ENCODE peak calls at places on chromosome 2, in six cellular contexts. O is NCI-H446 treated with DMSO at 0.1 percent for 48 hours, J is hepatic stellate cell, D is neuronal stem cell, Q is skeletal muscle cell, A is AG09319. M is an unnamed sample.

GRCh38 chr2:120612931-120613330 is 122.7 kb upstream of the GLI2 start:
- DNase-seq in O (no peak), Q (no peak), A (no peak), J (no peak), D (no peak), M (no peak)

GRCh38 chr2:55169915-55170314 is 62.2 kb downstream of the CLHC1 start:
- DNase-seq in Q (no peak), A (no peak), J (no peak), O (no peak), D (no peak), M (no peak)

GRCh38 chr2:231905026-231905425 is 21.2 kb downstream of the NPPC start:
- DNase-seq in A (no peak), O (no peak), D (no peak), J (no peak), Q (no peak), M (no peak)

GRCh38 chr2:156697906-156698305 is 261.7 kb downstream of the GPD2 start:
- DNase-seq in O (no peak), Q (no peak), A (no peak), D (no peak), J (no peak), M (no peak)

GRCh38 chr2:40358783-40359182 is 93.1 kb downstream of the SLC8A1 start:
- DNase-seq in D (no peak), Q (no peak), O (no peak), J (no peak), A (no peak), M (no peak)

GRCh38 chr2:150122871-150123588 is 364.4 kb downstream of the RND3 start:
- DNase-seq in O (no peak), D (no peak), J (no peak), Q (no peak), A (no peak), M (no peak)

GRCh38 chr2:201223089-201224073 is 37.0 kb upstream of the CASP8 start:
- DNase-seq in D (no peak), A (no peak), J (no peak), O (no peak), Q (no peak), M (no peak)

GRCh38 chr2:18662689-18663088 is 73.3 kb upstream of the NT5C1B start:
- DNase-seq in A (no peak), O (no peak), Q (no peak), J (no peak), D (no peak), M (no peak)

GRCh38 chr2:43318791-43319190 is 92.4 kb upstream of the ZFP36L2 start:
- DNase-seq in O (no peak), Q (peak; percentile 75), J (no peak), A (no peak), D (no peak), M (no peak)

M was measured in B cell.